ENCODE peak calls at places on chromosomes 6 and 20, in eight cellular contexts. V is GM12865, W is stomach, H is psoas muscle, E is fibroblast of the aortic adventitia, J is ascending aorta, N is pancreas, G is thoracic aorta. L is an unnamed sample.

GRCh38 chr6:67009818-67010217 is 1302.8 kb upstream of the EYS start:
- DNase-seq in W (no peak), E (no peak), V (no peak), J (no peak), G (no peak), H (no peak), N (no peak), L (no peak)

GRCh38 chr20:25685276-25686080 is 11.2 kb downstream of the ZNF337 start:
- DNase-seq in G (no peak), V (peak), E (no peak), J (no peak), W (no peak), H (no peak), N (no peak), L (no peak)

GRCh38 chr20:63495771-63496403 is 3.0 kb downstream of the EEF1A2 start:
- DNase-seq in J (peak), V (peak), G (no peak), H (peak), W (peak), E (peak), N (peak), L (peak)

GRCh38 chr20:62768815-62769287 is 27.4 kb upstream of the MRGBP start:
- DNase-seq in V (no peak), N (peak), E (peak), J (no peak), G (no peak), W (peak), H (no peak), L (peak)

GRCh38 chr20:5222919-5223634 is 93.7 kb downstream of the PROKR2 start:
- DNase-seq in E (peak), G (no peak), V (peak), H (peak), J (no peak), W (peak), N (peak), L (peak)

GRCh38 chr6:129055796-129056195 is 172.9 kb downstream of the LAMA2 start:
- DNase-seq in J (no peak), E (peak), N (no peak), H (no peak), G (no peak), W (no peak), V (no peak), L (no peak)

GRCh38 chr6:45310118-45310788 is 17.9 kb upstream of the RUNX2 start:
- DNase-seq in N (no peak), H (no peak), W (no peak), E (no peak), J (no peak), G (no peak), V (peak), L (no peak)

GRCh38 chr20:41154436-41155176 is 17.3 kb downstream of the PLCG1 start:
- DNase-seq in V (no peak), H (no peak), J (no peak), E (peak), W (no peak), G (no peak), N (no peak), L (no peak)

GRCh38 chr6:108689279-108690161 is 128.8 kb downstream of the FOXO3 start:
- DNase-seq in N (peak), E (peak), V (no peak), H (peak), J (peak), G (peak), W (peak), L (peak)

GRCh38 chr6:27248783-27249182 is 1.3 kb downstream of the PRSS16 start:
- DNase-seq in H (no peak), N (no peak), G (no peak), J (no peak), W (no peak), E (no peak), V (no peak), L (no peak)

GRCh38 chr6:92479821-92480220 is 939.5 kb downstream of the EPHA7 start:
- DNase-seq in N (no peak), J (no peak), G (no peak), E (no peak), W (no peak), H (no peak), V (no peak), L (peak)

GRCh38 chr20:50433001-50433400 is 77.2 kb upstream of the PTPN1 start:
- DNase-seq in N (no peak), J (no peak), W (no peak), H (no peak), E (no peak), V (no peak), G (no peak), L (no peak)

GRCh38 chr20:44138859-44139258 is 48.1 kb downstream of the JPH2 start:
- DNase-seq in V (no peak), N (no peak), H (peak), J (no peak), G (no peak), E (no peak), W (no peak), L (no peak)

GRCh38 chr6:131175559-131175958 is 40.3 kb downstream of the AKAP7 start:
- DNase-seq in W (no peak), E (no peak), G (no peak), H (no peak), N (no peak), J (no peak), V (no peak), L (no peak)

GRCh38 chr6:160991411-160992322 is at the start of gene MAP3K4:
- DNase-seq in H (peak), J (peak), V (peak), N (peak), E (peak), W (peak), G (peak), L (peak)

GRCh38 chr6:53310751-53311585 is 37.8 kb downstream of the ELOVL5 start:
- DNase-seq in J (no peak), N (no peak), W (no peak), E (no peak), V (no peak), G (no peak), H (no peak), L (no peak)

GRCh38 chr6:155224618-155225017 is 39.2 kb upstream of the CLDN20 start:
- DNase-seq in W (no peak), V (no peak), J (no peak), N (no peak), H (no peak), E (no peak), G (no peak), L (no peak)

GRCh38 chr20:45080867-45081616 is 19.9 kb downstream of the KCNS1 start:
- DNase-seq in H (no peak), V (no peak), W (no peak), E (no peak), N (no peak), J (no peak), G (no peak), L (no peak)

GRCh38 chr20:35773154-35773751 is 1.4 kb downstream of the PHF20 start:
- DNase-seq in V (peak), G (no peak), W (peak), J (no peak), N (no peak), E (peak), H (no peak), L (peak)

GRCh38 chr6:165426892-165427291 is 117.5 kb upstream of the C6orf118 start:
- DNase-seq in N (no peak), V (no peak), E (no peak), H (no peak), W (no peak), J (no peak), G (no peak), L (no peak)

GRCh38 chr6:82951935-82952334 is 113.7 kb downstream of the UBE3D start:
- DNase-seq in G (no peak), H (no peak), N (no peak), V (no peak), J (no peak), E (no peak), W (no peak), L (no peak)

GRCh38 chr20:62449951-62450815 is 22.8 kb upstream of the RBBP8NL start:
- DNase-seq in J (no peak), W (no peak), E (no peak), G (no peak), H (no peak), N (no peak), V (no peak), L (no peak)

GRCh38 chr6:78243519-78243918 is 590.7 kb downstream of the MEI4 start:
- DNase-seq in N (no peak), V (no peak), W (no peak), H (no peak), G (no peak), E (peak), J (no peak), L (peak)

GRCh38 chr6:31836676-31837611 is 9.4 kb downstream of the HSPA1B start:
- DNase-seq in N (no peak), G (no peak), W (no peak), J (no peak), E (peak), V (no peak), H (no peak), L (peak)

GRCh38 chr20:21729316-21729715 is 23.9 kb downstream of the PAX1 start:
- DNase-seq in V (no peak), G (no peak), H (no peak), N (no peak), E (no peak), W (no peak), J (no peak), L (no peak)

GRCh38 chr20:32356935-32357868 is 929 bp upstream of the ASXL1 start:
- DNase-seq in V (no peak), H (no peak), G (no peak), E (peak), J (peak), W (no peak), N (peak), L (peak)

GRCh38 chr6:34583461-34583860 is 27.3 kb upstream of the SPDEF start:
- DNase-seq in W (no peak), J (no peak), N (no peak), H (no peak), E (no peak), G (no peak), V (peak), L (no peak)
- TF ChIP-seq CTCF in W (no peak), J (no peak), N (no peak), H (no peak), E (peak), G (no peak), V (peak), L (peak)

DNA sequence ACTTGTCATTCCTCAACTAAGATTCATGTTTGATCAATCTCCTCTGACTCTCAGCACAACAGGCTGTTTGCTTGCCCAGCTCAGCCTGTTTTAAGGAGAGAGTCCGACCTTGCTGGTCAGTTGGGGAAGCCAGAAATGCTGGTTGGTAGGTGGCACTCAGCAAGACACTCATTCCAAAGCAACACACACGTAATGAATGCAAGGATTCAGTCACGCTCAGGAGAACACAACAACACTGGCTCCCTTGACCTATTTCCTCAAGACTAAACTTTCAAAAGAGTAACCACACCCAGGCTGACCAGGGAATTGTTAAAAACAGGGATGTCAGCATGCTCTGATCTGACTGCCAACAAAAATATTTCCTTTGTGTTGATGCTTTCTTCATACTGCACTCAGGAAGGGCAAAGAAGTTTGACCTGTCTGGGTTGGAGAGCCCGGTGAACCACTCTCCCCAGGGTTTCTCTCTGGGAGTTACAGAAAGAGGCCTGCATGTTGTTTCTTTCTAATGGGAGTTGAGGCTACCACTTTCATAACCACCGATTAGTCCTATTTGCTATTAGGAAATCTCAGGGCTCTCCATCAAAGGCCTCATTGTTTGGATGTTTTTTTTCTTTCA is 25.6 kb upstream of the PREP start:
- DNase-seq in J (no peak), H (no peak), V (no peak), G (no peak), E (peak), W (no peak), N (no peak), L (peak)
- H3K4me3 ChIP-seq in J (no peak), H (no peak), V (no peak), G (no peak), E (no peak), W (no peak), N (no peak), L (no peak)

GRCh38 chr6:140433072-140433471 is 1058.6 kb upstream of the CITED2 start:
- DNase-seq in J (no peak), H (no peak), G (no peak), W (no peak), N (no peak), V (no peak), E (no peak), L (no peak)

DNA sequence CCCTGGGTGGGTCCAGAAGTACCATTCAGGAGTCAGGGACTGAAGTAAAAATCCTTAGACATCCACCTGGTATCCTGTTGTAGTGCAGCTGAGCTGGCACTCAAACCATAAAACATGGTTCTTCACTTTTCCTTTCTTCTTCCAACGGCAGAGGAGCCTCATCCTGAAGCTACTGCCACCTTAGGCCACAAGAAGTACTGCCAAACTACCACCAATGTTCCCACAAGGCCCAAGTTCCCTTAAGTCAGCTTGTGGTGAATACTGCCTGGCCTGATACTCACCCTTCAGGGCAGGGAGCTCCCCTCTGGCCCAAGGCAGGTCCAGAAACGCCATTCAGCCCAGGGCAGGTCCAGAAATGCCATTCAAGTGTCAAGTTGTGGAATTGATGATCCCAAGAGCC is 1053.4 kb upstream of the CITED2 start:
- DNase-seq in J (no peak), V (no peak), E (no peak), H (no peak), N (no peak), G (no peak), W (no peak), L (no peak)
- TF ChIP-seq CTCF in J (no peak), V (no peak), E (no peak), H (no peak), N (no peak), G (no peak), W (no peak), L (no peak)

GRCh38 chr6:15435468-15435867 is 189.6 kb downstream of the JARID2 start:
- DNase-seq in E (no peak), W (no peak), V (no peak), G (no peak), N (no peak), J (no peak), H (no peak), L (no peak)

GRCh38 chr6:15436451-15436850 is 190.6 kb downstream of the JARID2 start:
- DNase-seq in H (no peak), E (no peak), G (no peak), N (no peak), J (no peak), V (no peak), W (no peak), L (no peak)

GRCh38 chr6:15433517-15433874 is 187.6 kb downstream of the JARID2 start:
- DNase-seq in H (no peak), J (no peak), W (no peak), E (no peak), N (no peak), V (no peak), G (no peak), L (no peak)

GRCh38 chr6:15434263-15434662 is 188.4 kb downstream of the JARID2 start:
- DNase-seq in J (no peak), H (no peak), W (no peak), G (no peak), V (peak), E (no peak), N (no peak), L (no peak)

GRCh38 chr6:15434823-15435380 is 189.0 kb downstream of the JARID2 start:
- DNase-seq in N (no peak), E (no peak), V (peak), G (no peak), W (no peak), J (no peak), H (no peak), L (no peak)
- H3K4me3 ChIP-seq in N (no peak), E (no peak), V (no peak), G (no peak), W (no peak), J (no peak), H (no peak), L (no peak)

DNA sequence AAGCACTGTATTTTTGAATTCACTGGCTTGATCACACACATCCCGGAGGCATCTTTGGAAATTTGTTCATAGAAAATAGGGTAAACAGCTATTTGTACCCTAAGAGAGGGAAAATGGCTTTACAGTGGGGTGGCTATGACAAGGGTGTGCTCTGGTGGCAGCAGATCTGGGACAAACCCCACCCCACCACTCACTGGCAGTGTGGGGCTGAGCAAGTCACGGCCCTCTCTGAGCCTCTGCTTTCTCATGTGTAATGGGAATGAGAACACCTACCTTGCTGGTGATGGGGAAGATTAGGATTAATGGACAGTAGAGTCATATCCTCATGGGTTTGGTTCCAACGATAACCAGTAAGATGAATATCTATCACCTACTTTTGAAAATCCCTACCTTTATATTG is 78.0 kb downstream of the KCNB1 start:
- DNase-seq in V (no peak), N (no peak), J (no peak), W (no peak), G (no peak), H (no peak), E (no peak), L (no peak)
- TF ChIP-seq CTCF in V (no peak), N (no peak), J (no peak), W (no peak), G (no peak), H (no peak), E (no peak), L (no peak)

GRCh38 chr6:89400912-89401399 is 11.1 kb downstream of the RRAGD start:
- DNase-seq in N (no peak), E (no peak), G (no peak), W (no peak), H (no peak), V (no peak), J (no peak), L (no peak)
- H3K4me3 ChIP-seq in N (no peak), E (no peak), G (no peak), W (no peak), H (no peak), V (no peak), J (no peak), L (no peak)

GRCh38 chr6:112579601-112580000 is 232.5 kb downstream of the RFPL4B start:
- DNase-seq in J (no peak), G (no peak), H (no peak), V (no peak), E (no peak), N (no peak), W (no peak), L (peak)

GRCh38 chr6:112576421-112576820 is 229.3 kb downstream of the RFPL4B start:
- DNase-seq in V (no peak), W (no peak), N (no peak), H (no peak), E (no peak), J (no peak), G (no peak), L (peak)

GRCh38 chr6:112575309-112575834 is 228.2 kb downstream of the RFPL4B start:
- DNase-seq in E (no peak), N (no peak), W (no peak), V (no peak), H (no peak), J (no peak), G (no peak), L (no peak)

DNA sequence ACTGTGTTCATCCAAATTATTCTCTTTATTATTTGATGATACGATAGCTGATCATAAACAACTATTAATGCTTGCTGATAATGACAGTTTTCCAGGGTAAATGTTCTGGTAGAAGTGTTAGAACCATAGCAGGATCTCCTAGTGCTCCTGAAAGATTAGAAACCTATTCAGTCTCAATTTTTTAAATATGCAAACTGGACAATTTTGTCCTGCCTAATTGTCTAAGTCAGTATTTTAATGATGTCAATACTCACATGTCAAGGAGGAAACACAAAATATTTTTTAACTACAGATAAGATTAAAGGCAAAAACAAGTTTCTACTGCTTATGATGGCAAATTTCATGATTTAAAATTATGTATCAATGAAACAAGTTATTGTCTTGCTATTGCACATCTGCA is 233.9 kb downstream of the RFPL4B start:
- DNase-seq in J (no peak), E (no peak), H (no peak), W (no peak), N (no peak), V (no peak), G (no peak), L (no peak)
- TF ChIP-seq CTCF in J (no peak), E (no peak), H (no peak), W (no peak), N (no peak), V (no peak), G (no peak), L (no peak)

GRCh38 chr20:15199698-15200097 is 862.3 kb upstream of the FLRT3 start:
- DNase-seq in E (no peak), H (no peak), N (no peak), G (no peak), J (no peak), V (peak), W (no peak), L (no peak)
- H3K4me3 ChIP-seq in E (no peak), H (no peak), N (no peak), G (no peak), J (no peak), V (no peak), W (no peak), L (no peak)

GRCh38 chr6:21609881-21610329 is 16.4 kb downstream of the SOX4 start:
- DNase-seq in G (no peak), N (no peak), W (no peak), V (no peak), H (no peak), J (no peak), E (no peak), L (no peak)

GRCh38 chr6:21611485-21611884 is 17.9 kb downstream of the SOX4 start:
- DNase-seq in E (no peak), G (no peak), N (no peak), H (no peak), J (no peak), W (no peak), V (no peak), L (no peak)

GRCh38 chr6:21610376-21610775 is 16.8 kb downstream of the SOX4 start:
- DNase-seq in J (no peak), W (no peak), G (no peak), N (no peak), H (no peak), V (peak), E (no peak), L (no peak)

GRCh38 chr6:21613809-21614208 is 20.3 kb downstream of the SOX4 start:
- DNase-seq in N (no peak), V (no peak), G (no peak), H (no peak), J (no peak), W (no peak), E (no peak), L (no peak)

DNA sequence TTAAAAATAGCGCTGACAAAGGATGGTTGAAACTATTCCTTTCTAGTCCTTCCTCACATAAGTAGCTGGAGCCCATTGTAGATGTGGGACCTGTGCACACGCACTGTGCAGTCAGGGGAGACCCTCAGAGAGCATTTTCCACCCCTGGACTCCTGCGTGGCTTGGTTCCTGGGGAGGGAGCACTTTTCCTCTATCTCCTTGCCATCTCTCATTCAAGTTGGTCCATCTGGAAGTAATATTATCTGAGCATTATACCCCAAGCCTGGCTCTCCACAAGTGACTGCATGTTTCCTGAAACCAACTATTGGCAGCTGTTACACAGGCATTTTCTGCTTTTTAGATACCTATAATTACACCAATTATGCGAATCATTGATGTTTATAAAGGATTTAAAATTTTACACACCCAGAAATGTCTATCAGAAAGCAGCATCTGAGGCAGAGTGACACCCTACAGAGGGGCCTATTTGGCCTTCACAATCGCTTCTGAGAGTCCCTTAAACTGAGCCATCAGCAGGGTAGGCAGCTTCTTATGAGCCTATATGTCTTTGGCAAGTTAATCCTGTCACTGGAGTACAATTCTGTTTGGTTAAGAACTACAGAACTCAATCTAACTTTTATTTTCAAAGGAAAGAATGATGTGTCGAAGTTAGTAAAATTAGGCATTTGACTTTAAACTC is 18.7 kb downstream of the SOX4 start:
- DNase-seq in J (no peak), H (no peak), W (no peak), N (no peak), G (no peak), E (no peak), V (no peak), L (no peak)
- TF ChIP-seq CTCF in J (no peak), H (no peak), W (no peak), N (no peak), G (no peak), E (no peak), V (no peak), L (no peak)